ENCODE peak calls at places on chromosomes 2 and 18, in nine cellular contexts. One of them, this sample, is unnamed.

GRCh38 chr18:70363861-70364260 is 75.0 kb downstream of the SOCS6 start:
- DNase-seq in ovary: no peak
- DNase-seq in CD8-positive, alpha-beta memory T cell: no peak
- DNase-seq in mesendoderm: no peak
- DNase-seq in Panc1: no peak
- DNase-seq in stomach: no peak
- DNase-seq in naive thymus-derived CD4-positive, alpha-beta T cell: no peak
- DNase-seq in tibial nerve: no peak
- DNase-seq in HCT116: peak
- DNase-seq in this sample: no peak

GRCh38 chr18:59902180-59902992 is 2.6 kb downstream of the PMAIP1 start:
- DNase-seq in Panc1: no peak
- DNase-seq in tibial nerve: no peak
- DNase-seq in ovary: no peak
- DNase-seq in naive thymus-derived CD4-positive, alpha-beta T cell: no peak
- DNase-seq in CD8-positive, alpha-beta memory T cell: peak
- DNase-seq in stomach: no peak
- DNase-seq in HCT116: no peak
- DNase-seq in mesendoderm: no peak
- DNase-seq in this sample: no peak

GRCh38 chr2:237682151-237682550 is 54.8 kb downstream of the LRRFIP1 start:
- DNase-seq in HCT116: no peak
- DNase-seq in stomach: no peak
- DNase-seq in ovary: no peak
- DNase-seq in mesendoderm: no peak
- DNase-seq in naive thymus-derived CD4-positive, alpha-beta T cell: no peak
- DNase-seq in Panc1: no peak
- DNase-seq in CD8-positive, alpha-beta memory T cell: no peak
- DNase-seq in tibial nerve: no peak
- DNase-seq in this sample: no peak

GRCh38 chr2:190636362-190636761 is 12.5 kb upstream of the NAB1 start:
- DNase-seq in mesendoderm: peak
- DNase-seq in HCT116: no peak
- DNase-seq in naive thymus-derived CD4-positive, alpha-beta T cell: no peak
- DNase-seq in stomach: no peak
- DNase-seq in CD8-positive, alpha-beta memory T cell: no peak
- DNase-seq in ovary: no peak
- DNase-seq in tibial nerve: no peak
- DNase-seq in Panc1: no peak
- DNase-seq in this sample: no peak

GRCh38 chr2:10449838-10450691 is 1.9 kb upstream of the ODC1 start:
- DNase-seq in CD8-positive, alpha-beta memory T cell: peak
- DNase-seq in tibial nerve: no peak
- DNase-seq in ovary: peak
- DNase-seq in Panc1: no peak
- DNase-seq in stomach: peak
- DNase-seq in HCT116: no peak
- DNase-seq in mesendoderm: no peak
- DNase-seq in naive thymus-derived CD4-positive, alpha-beta T cell: no peak
- DNase-seq in this sample: no peak

GRCh38 chr2:114426111-114426510 is 16.3 kb upstream of the DPP10 start:
- DNase-seq in CD8-positive, alpha-beta memory T cell: no peak
- DNase-seq in tibial nerve: no peak
- DNase-seq in Panc1: no peak
- DNase-seq in ovary: no peak
- DNase-seq in mesendoderm: no peak
- DNase-seq in HCT116: no peak
- DNase-seq in stomach: no peak
- DNase-seq in naive thymus-derived CD4-positive, alpha-beta T cell: no peak
- DNase-seq in this sample: no peak

GRCh38 chr2:42853571-42854206 is 61.3 kb upstream of the HAAO start:
- DNase-seq in HCT116: no peak
- DNase-seq in mesendoderm: no peak
- DNase-seq in tibial nerve: no peak
- DNase-seq in ovary: peak
- DNase-seq in Panc1: no peak
- DNase-seq in naive thymus-derived CD4-positive, alpha-beta T cell: no peak
- DNase-seq in stomach: no peak
- DNase-seq in CD8-positive, alpha-beta memory T cell: no peak
- DNase-seq in this sample: no peak

GRCh38 chr2:100940766-100941645 is 61.1 kb upstream of the RPL31 start:
- DNase-seq in CD8-positive, alpha-beta memory T cell: no peak
- DNase-seq in mesendoderm: no peak
- DNase-seq in stomach: no peak
- DNase-seq in Panc1: no peak
- DNase-seq in naive thymus-derived CD4-positive, alpha-beta T cell: no peak
- DNase-seq in ovary: no peak
- DNase-seq in HCT116: no peak
- DNase-seq in tibial nerve: no peak
- DNase-seq in this sample: no peak

GRCh38 chr2:1989216-1989615 is 244.9 kb upstream of the PXDN start:
- DNase-seq in HCT116: no peak
- DNase-seq in naive thymus-derived CD4-positive, alpha-beta T cell: no peak
- DNase-seq in CD8-positive, alpha-beta memory T cell: no peak
- DNase-seq in Panc1: no peak
- DNase-seq in tibial nerve: no peak
- DNase-seq in ovary: no peak
- DNase-seq in stomach: peak
- DNase-seq in mesendoderm: no peak
- DNase-seq in this sample: no peak

GRCh38 chr18:55783921-55784320 is 195.9 kb upstream of the TCF4 start:
- DNase-seq in naive thymus-derived CD4-positive, alpha-beta T cell: no peak
- DNase-seq in ovary: no peak
- DNase-seq in mesendoderm: no peak
- DNase-seq in HCT116: no peak
- DNase-seq in Panc1: no peak
- DNase-seq in tibial nerve: no peak
- DNase-seq in CD8-positive, alpha-beta memory T cell: no peak
- DNase-seq in stomach: no peak
- DNase-seq in this sample: no peak

GRCh38 chr2:105489168-105489878 is 90.5 kb upstream of the FHL2 start:
- DNase-seq in ovary: no peak
- DNase-seq in stomach: no peak
- DNase-seq in tibial nerve: no peak
- DNase-seq in Panc1: no peak
- DNase-seq in naive thymus-derived CD4-positive, alpha-beta T cell: no peak
- DNase-seq in HCT116: no peak
- DNase-seq in mesendoderm: peak
- DNase-seq in CD8-positive, alpha-beta memory T cell: no peak
- DNase-seq in this sample: no peak

GRCh38 chr2:120562218-120563005 is 173.3 kb upstream of the GLI2 start:
- DNase-seq in HCT116: no peak
- DNase-seq in stomach: no peak
- DNase-seq in tibial nerve: no peak
- DNase-seq in ovary: no peak
- DNase-seq in naive thymus-derived CD4-positive, alpha-beta T cell: no peak
- DNase-seq in CD8-positive, alpha-beta memory T cell: no peak
- DNase-seq in mesendoderm: no peak
- DNase-seq in Panc1: no peak
- DNase-seq in this sample: no peak

GRCh38 chr2:55862673-55863390 is 60.8 kb downstream of the EFEMP1 start:
- DNase-seq in CD8-positive, alpha-beta memory T cell: no peak
- DNase-seq in Panc1: peak
- DNase-seq in mesendoderm: peak
- DNase-seq in stomach: peak
- DNase-seq in ovary: peak
- DNase-seq in tibial nerve: peak
- DNase-seq in naive thymus-derived CD4-positive, alpha-beta T cell: no peak
- DNase-seq in HCT116: no peak
- DNase-seq in this sample: no peak

GRCh38 chr18:50750546-50750945 is 69.3 kb downstream of the MRO start:
- DNase-seq in ovary: no peak
- DNase-seq in Panc1: no peak
- DNase-seq in mesendoderm: no peak
- DNase-seq in naive thymus-derived CD4-positive, alpha-beta T cell: no peak
- DNase-seq in tibial nerve: no peak
- DNase-seq in stomach: no peak
- DNase-seq in HCT116: no peak
- DNase-seq in CD8-positive, alpha-beta memory T cell: no peak
- DNase-seq in this sample: no peak

GRCh38 chr2:203396667-203397066 is 68.5 kb downstream of the ABI2 start:
- DNase-seq in CD8-positive, alpha-beta memory T cell: no peak
- DNase-seq in naive thymus-derived CD4-positive, alpha-beta T cell: no peak
- DNase-seq in tibial nerve: no peak
- DNase-seq in HCT116: no peak
- DNase-seq in stomach: no peak
- DNase-seq in Panc1: no peak
- DNase-seq in ovary: no peak
- DNase-seq in mesendoderm: peak
- DNase-seq in this sample: no peak

GRCh38 chr18:50970006-50970405 is 2.2 kb downstream of the ELAC1 start:
- DNase-seq in mesendoderm: no peak
- DNase-seq in HCT116: no peak
- DNase-seq in naive thymus-derived CD4-positive, alpha-beta T cell: no peak
- DNase-seq in CD8-positive, alpha-beta memory T cell: no peak
- DNase-seq in stomach: peak
- DNase-seq in Panc1: no peak
- DNase-seq in ovary: no peak
- DNase-seq in tibial nerve: no peak
- DNase-seq in this sample: no peak

GRCh38 chr2:42804338-42804737 is 12.0 kb upstream of the HAAO start:
- DNase-seq in stomach: no peak
- DNase-seq in Panc1: no peak
- DNase-seq in CD8-positive, alpha-beta memory T cell: no peak
- DNase-seq in HCT116: no peak
- DNase-seq in naive thymus-derived CD4-positive, alpha-beta T cell: no peak
- DNase-seq in ovary: no peak
- DNase-seq in tibial nerve: no peak
- DNase-seq in mesendoderm: no peak
- DNase-seq in this sample: no peak

GRCh38 chr2:38266382-38267051 is 110.6 kb downstream of the ATL2 start:
- DNase-seq in ovary: no peak
- DNase-seq in HCT116: no peak
- DNase-seq in mesendoderm: no peak
- DNase-seq in CD8-positive, alpha-beta memory T cell: no peak
- DNase-seq in naive thymus-derived CD4-positive, alpha-beta T cell: no peak
- DNase-seq in stomach: no peak
- DNase-seq in Panc1: no peak
- DNase-seq in tibial nerve: no peak
- DNase-seq in this sample: no peak

GRCh38 chr2:222907790-222908431 is 47.1 kb downstream of the ACSL3 start:
- DNase-seq in mesendoderm: peak
- DNase-seq in ovary: no peak
- DNase-seq in HCT116: no peak
- DNase-seq in stomach: no peak
- DNase-seq in naive thymus-derived CD4-positive, alpha-beta T cell: no peak
- DNase-seq in CD8-positive, alpha-beta memory T cell: no peak
- DNase-seq in tibial nerve: no peak
- DNase-seq in Panc1: no peak
- DNase-seq in this sample: no peak

GRCh38 chr18:33577688-33578370 is at the start of gene ASXL3:
- DNase-seq in mesendoderm: peak
- DNase-seq in tibial nerve: peak
- DNase-seq in CD8-positive, alpha-beta memory T cell: no peak
- DNase-seq in naive thymus-derived CD4-positive, alpha-beta T cell: no peak
- DNase-seq in ovary: peak
- DNase-seq in Panc1: no peak
- DNase-seq in HCT116: no peak
- DNase-seq in stomach: peak
- DNase-seq in this sample: peak

GRCh38 chr2:181947273-181947672 is 38.4 kb upstream of the PPP1R1C start:
- DNase-seq in ovary: no peak
- DNase-seq in HCT116: no peak
- DNase-seq in stomach: no peak
- DNase-seq in Panc1: no peak
- DNase-seq in mesendoderm: peak
- DNase-seq in naive thymus-derived CD4-positive, alpha-beta T cell: no peak
- DNase-seq in CD8-positive, alpha-beta memory T cell: no peak
- DNase-seq in tibial nerve: no peak
- DNase-seq in this sample: no peak
- H3K27ac ChIP-seq in ovary: no peak
- H3K27ac ChIP-seq in HCT116: peak
- H3K27ac ChIP-seq in stomach: no peak
- H3K27ac ChIP-seq in Panc1: no peak
- H3K27ac ChIP-seq in mesendoderm: no peak
- H3K27ac ChIP-seq in naive thymus-derived CD4-positive, alpha-beta T cell: no peak
- H3K27ac ChIP-seq in CD8-positive, alpha-beta memory T cell: no peak
- H3K27ac ChIP-seq in tibial nerve: no peak
- H3K27ac ChIP-seq in this sample: no peak

GRCh38 chr2:200376422-200377142 is 70.1 kb downstream of the SPATS2L start:
- DNase-seq in mesendoderm: no peak
- DNase-seq in tibial nerve: no peak
- DNase-seq in HCT116: peak
- DNase-seq in CD8-positive, alpha-beta memory T cell: no peak
- DNase-seq in Panc1: peak
- DNase-seq in stomach: no peak
- DNase-seq in naive thymus-derived CD4-positive, alpha-beta T cell: peak
- DNase-seq in ovary: no peak
- DNase-seq in this sample: no peak
- H3K27ac ChIP-seq in mesendoderm: no peak
- H3K27ac ChIP-seq in tibial nerve: peak
- H3K27ac ChIP-seq in HCT116: peak
- H3K27ac ChIP-seq in CD8-positive, alpha-beta memory T cell: no peak
- H3K27ac ChIP-seq in Panc1: peak
- H3K27ac ChIP-seq in stomach: peak
- H3K27ac ChIP-seq in naive thymus-derived CD4-positive, alpha-beta T cell: no peak
- H3K27ac ChIP-seq in ovary: no peak
- H3K27ac ChIP-seq in this sample: no peak

GRCh38 chr2:219433666-219434467 is 776 bp upstream of the SPEG start:
- DNase-seq in CD8-positive, alpha-beta memory T cell: no peak
- DNase-seq in stomach: no peak
- DNase-seq in naive thymus-derived CD4-positive, alpha-beta T cell: no peak
- DNase-seq in tibial nerve: no peak
- DNase-seq in ovary: no peak
- DNase-seq in mesendoderm: peak
- DNase-seq in HCT116: peak
- DNase-seq in Panc1: no peak
- DNase-seq in this sample: no peak
- H3K27ac ChIP-seq in CD8-positive, alpha-beta memory T cell: no peak
- H3K27ac ChIP-seq in stomach: peak
- H3K27ac ChIP-seq in naive thymus-derived CD4-positive, alpha-beta T cell: no peak
- H3K27ac ChIP-seq in tibial nerve: peak
- H3K27ac ChIP-seq in ovary: no peak
- H3K27ac ChIP-seq in mesendoderm: no peak
- H3K27ac ChIP-seq in HCT116: peak
- H3K27ac ChIP-seq in Panc1: no peak
- H3K27ac ChIP-seq in this sample: no peak

DNA sequence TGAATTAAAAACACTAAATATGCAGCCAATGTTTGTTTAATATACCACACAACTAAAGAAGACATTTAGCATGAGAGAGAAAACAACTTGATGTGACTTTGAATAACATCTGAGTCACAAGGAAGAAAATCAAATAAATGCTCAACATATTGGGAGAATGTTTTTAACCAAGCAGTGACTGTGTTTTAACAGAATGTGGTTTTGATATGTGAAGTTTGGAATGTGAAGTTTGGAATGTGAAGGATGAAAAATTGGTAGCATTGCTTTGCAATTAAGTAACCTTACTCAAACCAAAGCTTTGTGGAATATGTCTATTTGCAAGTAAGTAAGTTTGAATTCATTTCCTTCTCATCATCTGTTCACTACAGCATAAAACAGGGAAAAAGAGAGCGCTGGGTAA is 128.2 kb upstream of the DNAJC10 start:
- DNase-seq in CD8-positive, alpha-beta memory T cell: no peak
- DNase-seq in Panc1: no peak
- DNase-seq in stomach: no peak
- DNase-seq in mesendoderm: peak
- DNase-seq in tibial nerve: no peak
- DNase-seq in naive thymus-derived CD4-positive, alpha-beta T cell: no peak
- DNase-seq in HCT116: no peak
- DNase-seq in ovary: no peak
- DNase-seq in this sample: no peak
- H3K27ac ChIP-seq in CD8-positive, alpha-beta memory T cell: no peak
- H3K27ac ChIP-seq in Panc1: no peak
- H3K27ac ChIP-seq in stomach: no peak
- H3K27ac ChIP-seq in mesendoderm: no peak
- H3K27ac ChIP-seq in tibial nerve: no peak
- H3K27ac ChIP-seq in naive thymus-derived CD4-positive, alpha-beta T cell: no peak
- H3K27ac ChIP-seq in HCT116: no peak
- H3K27ac ChIP-seq in ovary: no peak
- H3K27ac ChIP-seq in this sample: no peak

GRCh38 chr2:113234721-113235346 is 43.9 kb downstream of the PAX8 start:
- DNase-seq in CD8-positive, alpha-beta memory T cell: no peak
- DNase-seq in HCT116: no peak
- DNase-seq in Panc1: no peak
- DNase-seq in stomach: no peak
- DNase-seq in mesendoderm: no peak
- DNase-seq in tibial nerve: no peak
- DNase-seq in ovary: no peak
- DNase-seq in naive thymus-derived CD4-positive, alpha-beta T cell: no peak
- DNase-seq in this sample: no peak
- H3K27ac ChIP-seq in CD8-positive, alpha-beta memory T cell: peak
- H3K27ac ChIP-seq in HCT116: peak
- H3K27ac ChIP-seq in Panc1: no peak
- H3K27ac ChIP-seq in stomach: peak
- H3K27ac ChIP-seq in mesendoderm: no peak
- H3K27ac ChIP-seq in tibial nerve: no peak
- H3K27ac ChIP-seq in ovary: no peak
- H3K27ac ChIP-seq in naive thymus-derived CD4-positive, alpha-beta T cell: peak
- H3K27ac ChIP-seq in this sample: no peak

This sample was measured in substantia nigra.